ENCODE peak calls at places on chromosomes 11 and 22, in four cellular contexts. C, D, O and P are unnamed samples.

GRCh38 chr11:10327254-10327653 is 22.4 kb downstream of the ADM start:
- DNase-seq in C (no peak), D (no peak), O (no peak), P (no peak)

GRCh38 chr11:115128226-115128625 is 376.0 kb downstream of the CADM1 start:
- DNase-seq in D (no peak), C (no peak), O (no peak), P (no peak)

GRCh38 chr11:39617971-39618370 is 1841.5 kb downstream of the LRRC4C start:
- DNase-seq in C (no peak), O (no peak), D (no peak), P (no peak)

GRCh38 chr11:65355013-65355775 is 643 bp downstream of the TIGD3 start:
- DNase-seq in D (no peak), C (peak), O (peak), P (no peak)

GRCh38 chr11:112958670-112959069 is 2.5 kb upstream of the NCAM1 start:
- DNase-seq in C (no peak), D (no peak), O (no peak), P (no peak)

GRCh38 chr11:66339163-66339675 is 3.0 kb upstream of the RIN1 start:
- DNase-seq in D (no peak), O (no peak), C (no peak), P (no peak)

GRCh38 chr11:19602906-19603305 is 109.7 kb upstream of the NAV2 start:
- DNase-seq in D (no peak), O (no peak), C (no peak), P (no peak)

GRCh38 chr22:49582171-49582570 is 245.5 kb downstream of the BRD1 start:
- DNase-seq in O (no peak), C (no peak), D (no peak), P (no peak)

GRCh38 chr11:64419818-64420485 is 61.0 kb downstream of the RPS6KA4 start:
- DNase-seq in D (no peak), O (no peak), C (no peak), P (no peak)

GRCh38 chr11:70500076-70500847 is 101.9 kb downstream of the CTTN start:
- DNase-seq in O (no peak), C (no peak), D (no peak), P (no peak)

GRCh38 chr11:82871646-82872045 is 28.6 kb downstream of the PRCP start:
- DNase-seq in D (no peak), O (no peak), C (no peak), P (no peak)

GRCh38 chr11:64685536-64685935 is 37.5 kb downstream of the NRXN2 start:
- DNase-seq in C (no peak), O (no peak), D (no peak), P (no peak)

GRCh38 chr11:64098318-64098831 is 62.6 kb downstream of the FLRT1 start:
- DNase-seq in D (no peak), C (peak), O (no peak), P (no peak)

GRCh38 chr11:405323-405975 is 9.3 kb downstream of the SIGIRR start:
- DNase-seq in O (no peak), D (no peak), C (no peak), P (no peak)

GRCh38 chr11:61488651-61489291 is 19.8 kb upstream of the LRRC10B start:
- DNase-seq in D (no peak), O (peak), C (peak), P (no peak)

GRCh38 chr11:41301023-41301422 is 158.4 kb downstream of the LRRC4C start:
- DNase-seq in D (no peak), O (no peak), C (no peak), P (no peak)

GRCh38 chr11:67632175-67632981 is 2.6 kb upstream of the NUDT8 start:
- DNase-seq in O (no peak), C (peak), D (no peak), P (no peak)

GRCh38 chr11:134762248-134763029 is 350.4 kb upstream of the B3GAT1 start:
- DNase-seq in O (peak), D (no peak), C (no peak), P (no peak)

GRCh38 chr22:39266398-39267030 is 21.7 kb upstream of the PDGFB start:
- DNase-seq in D (no peak), C (peak), O (no peak), P (no peak)

GRCh38 chr22:39815882-39816395 is 77.6 kb downstream of the ENTHD1 start:
- DNase-seq in D (no peak), C (no peak), O (no peak), P (no peak)

GRCh38 chr22:47043835-47044721 is 281.6 kb downstream of the TBC1D22A start:
- DNase-seq in C (no peak), D (no peak), O (no peak), P (no peak)

GRCh38 chr11:47412152-47412746 is 3.9 kb downstream of the SLC39A13 start:
- DNase-seq in D (no peak), O (peak), C (no peak), P (peak)

GRCh38 chr11:61534901-61535839 is 26.6 kb downstream of the LRRC10B start:
- DNase-seq in D (no peak), O (no peak), C (no peak), P (no peak)

GRCh38 chr22:49023161-49023878 is 804.4 kb downstream of the BRD1 start:
- DNase-seq in O (no peak), D (no peak), C (no peak), P (no peak)

GRCh38 chr22:35811670-35812069 is 94.0 kb downstream of the APOL5 start:
- DNase-seq in O (no peak), C (no peak), D (no peak), P (no peak)

GRCh38 chr11:71153005-71153395 is 99.4 kb downstream of the SHANK2 start:
- DNase-seq in C (peak), O (no peak), D (no peak), P (no peak)

GRCh38 chr11:121246769-121247035 is 45.9 kb upstream of the SC5D start:
- DNase-seq in D (no peak), O (no peak), C (no peak), P (no peak)

GRCh38 chr22:37329239-37330140 is 47.2 kb downstream of the CYTH4 start:
- DNase-seq in O (no peak), D (no peak), C (no peak), P (no peak)
- TF ChIP-seq TCF7L2 in O (no peak), D (no peak), C (no peak), P (no peak)

GRCh38 chr22:33519140-33519973 is 400.9 kb downstream of the LARGE1 start:
- DNase-seq in C (peak), O (peak), D (no peak), P (no peak)
- TF ChIP-seq TCF7L2 in C (no peak), O (no peak), D (no peak), P (no peak)

DNA sequence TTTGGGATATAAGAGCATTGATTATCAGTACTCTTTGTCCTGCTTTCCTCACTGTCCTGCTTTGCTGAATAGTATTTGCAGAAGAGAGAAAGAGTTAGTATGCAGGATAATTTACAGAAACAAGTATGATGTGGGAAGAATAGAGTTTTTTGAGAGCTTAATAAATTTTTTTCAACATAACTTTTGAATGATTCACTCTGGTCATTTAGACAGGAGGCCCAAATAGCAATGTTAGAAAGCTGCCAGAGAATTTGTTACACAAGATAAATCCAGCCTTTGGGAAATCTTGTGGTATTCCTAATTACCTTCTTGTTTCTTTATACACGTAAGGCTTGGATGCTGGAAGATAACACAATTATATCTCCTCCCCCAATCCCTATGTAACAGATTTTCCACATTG is 484.6 kb downstream of the CNTN5 start:
- DNase-seq in O (no peak), C (no peak), D (no peak), P (no peak)
- TF ChIP-seq TCF7L2 in O (no peak), C (no peak), D (no peak), P (no peak)

DNA sequence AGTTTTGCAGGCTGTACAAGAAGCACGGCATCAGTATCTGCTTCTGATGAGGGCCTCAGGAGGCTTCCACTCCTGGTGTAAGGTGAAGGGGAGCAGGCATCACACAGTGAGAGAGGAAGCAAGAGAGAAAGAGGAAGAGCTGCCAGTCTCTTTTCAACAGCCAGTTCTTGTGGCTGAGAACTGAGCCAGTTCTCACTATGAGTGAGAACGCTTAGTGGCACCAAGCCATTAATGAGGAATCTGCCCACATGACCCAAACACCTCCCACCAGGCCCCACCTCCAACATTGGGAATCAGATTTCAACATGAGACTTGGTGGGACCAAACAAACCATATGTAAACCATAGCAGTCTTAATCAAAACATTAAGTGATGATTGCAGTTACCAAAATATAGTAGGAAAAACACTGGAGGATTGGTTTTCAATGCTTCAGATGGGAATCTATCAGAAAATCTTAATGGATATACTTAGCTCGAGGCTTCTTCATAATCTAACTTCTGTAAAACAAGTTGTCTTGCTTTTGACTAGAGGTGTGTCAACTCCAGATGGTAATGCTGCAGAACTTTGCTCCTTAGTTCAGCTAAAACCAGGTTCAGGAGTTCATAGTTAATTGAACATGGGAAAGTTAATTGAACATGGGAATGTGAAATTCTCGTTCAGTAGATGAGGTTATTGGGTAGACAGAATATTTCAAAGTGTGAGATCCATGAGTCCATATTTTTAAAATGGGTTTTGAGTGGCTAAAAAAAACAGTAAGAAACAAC is 12.2 kb downstream of the FAR1 start:
- DNase-seq in O (no peak), C (no peak), D (no peak), P (no peak)
- TF ChIP-seq TCF7L2 in O (no peak), C (no peak), D (no peak), P (no peak)

DNA sequence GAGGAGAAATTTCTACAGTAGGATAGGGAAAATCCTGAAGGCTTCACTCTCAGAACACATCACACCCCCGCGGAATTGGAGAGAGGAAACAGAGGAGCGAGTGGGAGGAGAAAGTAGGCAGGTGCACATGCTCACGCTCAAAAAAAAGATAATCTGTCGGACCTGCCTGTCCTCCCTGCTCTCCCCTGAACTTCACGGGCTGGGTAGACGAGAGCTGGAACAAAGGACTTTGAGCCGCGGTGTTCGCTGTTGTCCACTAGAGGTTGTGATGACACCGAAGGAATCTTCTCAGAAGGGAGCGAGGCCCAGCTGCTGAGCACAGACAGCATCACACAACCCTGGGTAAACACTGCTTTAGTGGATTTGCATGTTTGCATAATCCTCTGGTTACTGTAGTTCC is 5.0 kb downstream of the SEZ6L start:
- DNase-seq in C (peak), D (no peak), O (no peak), P (no peak)
- TF ChIP-seq TCF7L2 in C (no peak), D (no peak), O (no peak), P (no peak)

GRCh38 chr11:102608699-102609098 is 16.4 kb downstream of the MMP20 start:
- DNase-seq in D (no peak), O (no peak), C (no peak), P (no peak)
- TF ChIP-seq TCF7L2 in D (peak), O (no peak), C (no peak), P (no peak)

GRCh38 chr11:16097543-16097942 is 258.8 kb downstream of the SOX6 start:
- DNase-seq in C (no peak), D (no peak), O (no peak), P (no peak)
- TF ChIP-seq TCF7L2 in C (no peak), D (no peak), O (no peak), P (no peak)

GRCh38 chr11:77158041-77158695 is 30.1 kb downstream of the MYO7A start:
- DNase-seq in C (no peak), D (no peak), O (no peak), P (no peak)
- TF ChIP-seq TCF7L2 in C (no peak), D (no peak), O (no peak), P (no peak)

GRCh38 chr11:117909611-117910382 is 19.4 kb downstream of the TMPRSS13 start:
- DNase-seq in D (no peak), O (peak), C (no peak), P (no peak)

GRCh38 chr11:117910525-117910924 is 18.7 kb downstream of the TMPRSS13 start:
- DNase-seq in D (no peak), C (no peak), O (peak), P (no peak)

GRCh38 chr11:117912497-117912896 is 16.7 kb downstream of the TMPRSS13 start:
- DNase-seq in C (no peak), D (no peak), O (no peak), P (no peak)

GRCh38 chr11:117911694-117912093 is 17.5 kb downstream of the TMPRSS13 start:
- DNase-seq in D (no peak), C (no peak), O (no peak), P (no peak)

DNA sequence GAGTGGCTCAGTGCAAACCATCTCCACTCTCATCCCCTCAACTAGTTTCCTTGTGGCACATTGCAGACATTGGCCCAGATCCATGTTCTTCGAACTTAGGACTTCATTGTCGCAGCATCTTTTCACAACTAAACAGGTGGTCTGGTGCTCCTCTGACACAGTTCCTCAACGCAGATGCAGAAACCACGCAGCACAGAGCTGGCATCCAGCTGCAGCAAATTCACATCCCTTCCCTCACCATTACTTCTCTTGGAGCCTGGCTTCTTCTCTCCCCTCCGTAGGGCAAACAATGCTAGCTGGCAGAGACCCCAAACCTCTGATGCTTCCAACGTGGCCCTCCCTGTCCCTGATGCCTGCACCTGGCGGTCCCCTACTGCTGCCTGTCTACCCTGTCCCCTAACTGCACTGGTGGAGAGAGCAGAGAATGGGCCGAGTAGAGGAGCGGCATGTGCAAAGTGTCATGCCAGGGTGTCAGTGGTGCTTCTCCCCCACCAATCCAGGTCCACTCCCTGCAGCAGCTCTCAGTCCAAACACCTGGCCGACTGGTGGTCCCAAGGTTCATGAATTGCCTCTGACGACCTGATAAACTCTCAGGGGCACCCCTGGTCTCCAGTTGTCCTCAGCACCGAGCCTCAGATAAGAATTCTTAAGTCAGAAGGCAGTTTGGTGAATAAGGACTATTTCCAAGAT is 18.1 kb downstream of the TMPRSS13 start:
- DNase-seq in C (no peak), O (no peak), D (no peak), P (no peak)
- TF ChIP-seq TCF7L2 in C (no peak), O (no peak), D (no peak), P (no peak)

GRCh38 chr22:29815580-29815979 is 22.5 kb downstream of the ASCC2 start:
- DNase-seq in O (no peak), C (no peak), D (no peak), P (no peak)
- TF ChIP-seq TCF7L2 in O (no peak), C (no peak), D (no peak), P (no peak)